ENCODE peak calls at places on chromosomes 6 and 20, in ten cellular contexts. B, C, Z, R, V, X, U, M, J and H are unnamed samples. For H3K4me1, the result is how much of the 10 kb centered on the place peaks cover.

GRCh38 chr6:16540804-16541752 is 220.2 kb downstream of the ATXN1 start:
- DNase-seq in B (no peak), C (no peak), Z (peak), R (no peak), V (no peak), X (no peak), U (no peak), M (no peak), J (peak), H (no peak)

GRCh38 chr6:79385333-79385732 is 150.9 kb upstream of the HMGN3 start:
- DNase-seq in B (no peak), C (no peak), Z (no peak), R (no peak), V (no peak), X (no peak), U (no peak), M (no peak), J (no peak), H (no peak)

GRCh38 chr20:2798814-2799213 is 1.6 kb downstream of the CPXM1 start:
- DNase-seq in B (no peak), C (no peak), Z (no peak), R (no peak), V (no peak), X (no peak), U (no peak), M (no peak), J (no peak), H (no peak)

GRCh38 chr6:40845588-40845987 is 193.4 kb downstream of the UNC5CL start:
- DNase-seq in B (no peak), C (peak), Z (peak), R (no peak), V (no peak), X (peak), U (no peak), M (no peak), J (peak), H (peak)

GRCh38 chr20:15799871-15800270 is 773.4 kb downstream of the KIF16B start:
- DNase-seq in B (no peak), C (no peak), Z (no peak), R (no peak), V (no peak), X (no peak), U (no peak), M (no peak), J (no peak), H (no peak)

GRCh38 chr6:26233608-26234420 is 131.2 kb upstream of the BTN3A2 start:
- DNase-seq in B (peak), C (peak), Z (peak), R (peak), V (peak), X (peak), U (peak), M (peak), J (peak), H (peak)

GRCh38 chr6:87341158-87341557 is 3.5 kb upstream of the C6orf163 start:
- DNase-seq in B (no peak), C (no peak), Z (no peak), R (no peak), V (no peak), X (no peak), U (no peak), M (no peak), J (no peak), H (no peak)

GRCh38 chr6:147448212-147448611 is 60.3 kb upstream of the SAMD5 start:
- DNase-seq in B (no peak), C (peak), Z (no peak), R (no peak), V (no peak), X (no peak), U (no peak), M (no peak), J (peak), H (no peak)

GRCh38 chr6:76840025-76840745 is 623.1 kb downstream of the HTR1B start:
- DNase-seq in B (no peak), C (no peak), Z (no peak), R (no peak), V (no peak), X (no peak), U (no peak), M (no peak), J (no peak), H (no peak)

GRCh38 chr6:148193063-148193680 is 149.5 kb upstream of the SASH1 start:
- DNase-seq in B (no peak), C (no peak), Z (no peak), R (no peak), V (no peak), X (no peak), U (no peak), M (no peak), J (no peak), H (peak)

GRCh38 chr6:152828431-152828830 is 77.8 kb downstream of the VIP start:
- DNase-seq in B (no peak), C (no peak), Z (no peak), R (no peak), V (no peak), X (no peak), U (no peak), M (no peak), J (no peak), H (no peak)

GRCh38 chr6:109381747-109382575 is at the start of gene CD164:
- DNase-seq in B (peak), C (peak), Z (peak), R (peak), V (peak), X (peak), U (peak), M (peak), J (peak), H (peak)
- H3K4me1 ChIP-seq in B (half or more), C (under half), Z (under half), R (under half), V (under half), X (under half), U (under half), M (under half), J (under half), H (under half)

DNA sequence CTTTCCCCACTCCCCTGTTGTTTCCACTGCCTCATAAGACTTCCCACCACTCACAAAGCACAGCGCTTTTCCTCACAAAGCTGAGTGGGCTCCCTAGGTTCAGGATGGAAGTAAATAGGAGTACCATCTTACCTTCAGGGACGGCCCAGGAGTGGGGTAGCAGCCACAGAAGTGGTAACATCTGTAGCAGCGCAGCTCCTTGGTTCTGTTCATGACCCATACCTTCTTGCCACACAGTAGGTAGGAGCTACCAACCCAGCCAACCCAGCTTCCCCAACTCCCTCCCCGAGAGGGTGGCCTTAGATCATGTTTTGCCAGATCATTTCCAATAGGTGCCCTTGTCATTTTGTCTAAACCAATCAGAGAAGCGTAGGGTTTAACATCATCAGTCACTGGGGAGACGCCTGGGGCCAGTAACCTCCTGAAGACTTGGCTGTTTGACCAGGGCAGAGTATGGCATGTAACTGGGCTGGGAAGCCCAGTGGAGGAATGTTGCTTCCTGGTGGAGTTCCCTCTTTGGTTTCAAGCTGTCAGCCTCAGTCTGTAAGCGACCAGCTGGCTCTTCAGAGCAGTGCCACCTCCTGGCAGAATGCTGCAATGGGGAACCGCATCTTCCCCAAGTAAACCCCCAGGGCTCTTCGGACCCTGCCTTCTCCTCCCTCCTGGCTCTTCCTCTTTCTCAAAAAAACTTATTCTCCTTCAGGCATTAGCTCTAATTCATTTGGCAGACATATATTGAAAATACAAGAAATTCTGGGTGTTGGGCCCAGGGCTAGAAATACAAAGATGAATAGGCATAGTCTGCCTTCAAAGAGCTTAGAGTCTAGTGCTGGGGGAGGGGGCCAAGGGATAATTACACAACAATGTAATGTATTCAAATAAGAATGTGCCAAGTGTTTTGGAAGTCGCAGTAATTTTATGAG is at the start of gene HLA-DMA:
- DNase-seq in B (peak), C (peak), Z (peak), R (peak), V (peak), X (peak), U (peak), M (peak), J (peak), H (peak)
- H3K4me1 ChIP-seq in B (under half), C (under half), Z (under half), R (under half), V (under half), X (under half), U (under half), M (under half), J (under half), H (under half)

GRCh38 chr6:53074347-53074746 is 9.1 kb downstream of the FBXO9 start:
- DNase-seq in B (no peak), C (no peak), Z (no peak), R (no peak), V (no peak), X (no peak), U (no peak), M (no peak), J (no peak), H (no peak)
- H3K4me1 ChIP-seq in B (under half), C (under half), Z (under half), R (under half), V (under half), X (under half), U (under half), M (under half), J (under half), H (under half)

GRCh38 chr6:39224523-39225182 is 4.6 kb downstream of the KCNK5 start:
- DNase-seq in B (no peak), C (no peak), Z (no peak), R (no peak), V (no peak), X (no peak), U (no peak), M (no peak), J (no peak), H (no peak)
- H3K4me1 ChIP-seq in B (half or more), C (under half), Z (under half), R (under half), V (under half), X (under half), U (half or more), M (under half), J (under half), H (under half)